ENCODE peak calls at places on chromosomes 5 and 9, in four cellular contexts. B, G, O and I are unnamed samples.

GRCh38 chr9:90065851-90066250 is 461.0 kb downstream of the GADD45G start:
- DNase-seq in B (no peak), O (no peak), G (no peak), I (no peak)

GRCh38 chr9:19156805-19157204 is 29.5 kb upstream of the PLIN2 start:
- DNase-seq in G (no peak), B (no peak), O (no peak), I (peak; percentile 62)

GRCh38 chr9:130535818-130536521 is 43.4 kb upstream of the FUBP3 start:
- DNase-seq in O (no peak), B (no peak), G (peak; percentile 51), I (peak; percentile 95)

GRCh38 chr5:148864113-148864841 is 37.9 kb downstream of the ADRB2 start:
- DNase-seq in G (no peak), B (no peak), O (no peak), I (no peak)

GRCh38 chr9:122807271-122807900 is 7.5 kb downstream of the OR1K1 start:
- DNase-seq in G (no peak), O (no peak), B (no peak), I (no peak)

GRCh38 chr9:135344915-135345500 is 134.6 kb upstream of the PPP1R26 start:
- DNase-seq in G (no peak), O (no peak), B (no peak), I (no peak)

GRCh38 chr9:108535526-108535925 is 320.3 kb downstream of the ACTL7B start:
- DNase-seq in G (peak; percentile 31), O (no peak), B (peak; percentile 2), I (no peak)

GRCh38 chr9:135130266-135130976 is 43.0 kb downstream of the OLFM1 start:
- DNase-seq in G (no peak), O (no peak), B (peak; percentile 35), I (no peak)

GRCh38 chr5:175627037-175627436 is 30.8 kb upstream of the HRH2 start:
- DNase-seq in G (no peak), B (no peak), O (no peak), I (no peak)

GRCh38 chr5:25028994-25029393 is 384.2 kb upstream of the CDH10 start:
- DNase-seq in G (no peak), O (no peak), B (no peak), I (no peak)

GRCh38 chr5:82694886-82695285 is 382.3 kb downstream of the TMEM167A start:
- DNase-seq in B (no peak), O (no peak), G (no peak), I (no peak)

GRCh38 chr9:81082251-81082650 is 607.1 kb downstream of the TLE1 start:
- DNase-seq in O (no peak), B (no peak), G (no peak), I (no peak)

GRCh38 chr5:179906795-179907569 is 715 bp downstream of the TBC1D9B start:
- DNase-seq in B (peak; percentile 50), G (peak; percentile 69), O (no peak), I (peak; percentile 59)

GRCh38 chr5:95446560-95447221 is 55.5 kb downstream of the FAM81B start:
- DNase-seq in O (no peak), B (no peak), G (no peak), I (peak; percentile 17)

GRCh38 chr9:79962836-79963235 is 391.1 kb downstream of the TLE4 start:
- DNase-seq in B (no peak), O (no peak), G (peak; percentile 77), I (no peak)

GRCh38 chr9:132162764-132163456 is 1.1 kb downstream of the NTNG2 start:
- DNase-seq in O (no peak), B (no peak), G (peak; percentile 51), I (no peak)
- H3K27me3 ChIP-seq in O (no peaks in the 10 kb centered on the region), B (peaks cover 5% of the 10 kb centered on the region), G (peaks cover 98% of the 10 kb centered on the region), I (peaks cover 98% of the 10 kb centered on the region)

GRCh38 chr5:493758-494157 is 30.5 kb downstream of the SLC9A3 start:
- DNase-seq in O (no peak), G (no peak), B (no peak), I (no peak)

GRCh38 chr5:491856-492155 is 32.4 kb downstream of the SLC9A3 start:
- DNase-seq in B (no peak), G (no peak), O (no peak), I (no peak)

GRCh38 chr5:491119-491855 is 33.0 kb downstream of the SLC9A3 start:
- DNase-seq in G (no peak), B (no peak), O (no peak), I (no peak)

GRCh38 chr5:493251-493701 is 31.0 kb downstream of the SLC9A3 start:
- DNase-seq in G (no peak), O (no peak), B (no peak), I (no peak)

GRCh38 chr5:492314-492893 is 31.8 kb downstream of the SLC9A3 start:
- DNase-seq in G (no peak), B (no peak), O (no peak), I (no peak)
- H3K27me3 ChIP-seq in G (peaks cover 63% of the 10 kb centered on the region), B (no peaks in the 10 kb centered on the region), O (peaks cover 15% of the 10 kb centered on the region), I (peaks cover 53% of the 10 kb centered on the region)

GRCh38 chr5:77641397-77641943 is 3.0 kb upstream of the OTP start:
- DNase-seq in O (no peak), B (no peak), G (peak; percentile 64), I (no peak)
- H3K27me3 ChIP-seq in O (peaks cover 95% of the 10 kb centered on the region), B (peaks cover 65% of the 10 kb centered on the region), G (peaks cover 100% of the 10 kb centered on the region), I (peaks cover 100% of the 10 kb centered on the region)

DNA sequence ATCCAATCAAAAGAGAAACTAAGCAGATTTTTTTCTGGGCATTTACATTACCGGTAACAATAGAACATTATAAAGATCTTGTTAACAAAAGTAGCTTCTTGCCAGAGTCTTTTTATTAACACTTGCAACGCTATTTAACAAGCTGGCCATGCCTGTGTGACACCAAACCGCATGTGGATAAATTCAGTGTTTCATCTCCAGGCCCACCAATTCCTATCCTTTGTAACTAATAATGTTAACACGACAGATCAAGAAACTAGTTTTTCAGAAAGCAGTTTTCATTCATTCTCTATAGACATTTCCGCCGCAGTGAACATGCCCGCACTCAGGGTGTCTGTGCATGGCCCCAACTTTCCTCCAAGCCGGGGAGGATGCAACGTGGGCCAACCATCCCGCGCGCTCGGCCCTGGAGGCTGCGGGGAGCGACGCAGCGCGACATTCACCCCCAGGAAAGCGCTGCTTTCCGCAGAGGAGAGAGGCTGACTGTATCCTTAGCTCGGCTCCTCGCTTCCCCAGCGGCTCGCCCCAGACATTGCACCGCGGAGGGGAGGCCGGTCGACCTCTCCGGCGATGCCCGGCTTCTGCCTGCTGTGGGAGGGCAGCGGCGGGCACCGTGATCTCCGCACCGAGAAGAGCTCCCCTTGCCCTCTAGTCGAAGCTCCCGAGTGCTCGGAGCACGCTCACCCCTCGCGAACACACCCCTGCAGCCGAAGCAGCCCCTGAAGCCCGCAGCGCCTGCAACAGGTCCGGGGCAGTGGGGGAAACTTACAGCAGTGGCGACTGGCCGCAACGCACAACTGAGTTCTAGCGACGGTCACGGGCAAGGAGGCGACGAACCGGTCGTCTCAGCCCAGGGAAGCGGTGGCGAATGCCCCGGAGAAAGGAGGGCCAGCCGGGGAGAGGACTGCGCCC is 734 bp downstream of the ENC1 start:
- DNase-seq in O (no peak), B (peak; percentile 34), G (peak; percentile 65), I (peak; percentile 61)
- H3K27me3 ChIP-seq in O (no peaks in the 10 kb centered on the region), B (peaks cover 39% of the 10 kb centered on the region), G (no peaks in the 10 kb centered on the region), I (no peaks in the 10 kb centered on the region)